ENCODE peak calls at places on chromosomes 7 and 10, in seven cellular contexts. C is CD8-positive, alpha-beta T cell; B is ovary; Y is dorsolateral prefrontal cortex; D is kidney epithelial cell; R is AG09309; G is lower leg skin. W is an unnamed sample.

GRCh38 chr7:32154797-32155196 is 84.6 kb upstream of the PDE1C start:
- DNase-seq in C (no peak), D (no peak), G (no peak), R (no peak), B (no peak), Y (peak; percentile 35), W (no peak)

GRCh38 chr7:42736931-42737330 is 174.9 kb downstream of the C7orf25 start:
- DNase-seq in R (no peak), B (no peak), C (no peak), D (no peak), Y (no peak), G (no peak), W (no peak)

GRCh38 chr7:131325179-131325840 is 2.4 kb upstream of the MKLN1 start:
- DNase-seq in D (no peak), B (no peak), Y (no peak), C (no peak), G (no peak), R (no peak), W (no peak)

GRCh38 chr7:101676956-101677355 is 47.9 kb upstream of the MYL10 start:
- DNase-seq in D (no peak), Y (no peak), B (no peak), R (no peak), C (no peak), G (no peak), W (no peak)

GRCh38 chr10:28644647-28645046 is 32.7 kb upstream of the BAMBI start:
- DNase-seq in B (peak; percentile 6), Y (no peak), C (no peak), D (no peak), R (no peak), G (no peak), W (no peak)

GRCh38 chr10:118918116-118918515 is 111.4 kb upstream of the NANOS1 start:
- DNase-seq in Y (no peak), D (no peak), B (no peak), G (no peak), C (no peak), R (no peak), W (no peak)

GRCh38 chr10:67976292-67977245 is 92.1 kb downstream of the SIRT1 start:
- DNase-seq in G (no peak), Y (peak; percentile 34), D (no peak), R (no peak), B (no peak), C (no peak), W (no peak)

GRCh38 chr7:155306677-155307470 is 9.2 kb downstream of the INSIG1 start:
- DNase-seq in D (peak; percentile 37), Y (no peak), B (no peak), C (no peak), G (no peak), R (no peak), W (no peak)

GRCh38 chr10:12800302-12800701 is 201.2 kb downstream of the CCDC3 start:
- DNase-seq in D (no peak), B (no peak), C (no peak), Y (no peak), R (no peak), G (no peak), W (no peak)

GRCh38 chr10:71234970-71235681 is 22.8 kb downstream of the UNC5B start:
- DNase-seq in C (no peak), R (no peak), Y (no peak), D (no peak), B (peak; percentile 39), G (no peak), W (no peak)

GRCh38 chr10:93916257-93917063 is 22.7 kb downstream of the SLC35G1 start:
- DNase-seq in Y (no peak), G (no peak), C (no peak), B (no peak), D (peak; percentile 5), R (peak; percentile 14), W (no peak)

GRCh38 chr7:143967398-143967797 is 12.8 kb downstream of the OR2F1 start:
- DNase-seq in R (no peak), D (no peak), B (no peak), G (no peak), Y (no peak), C (no peak), W (no peak)

GRCh38 chr10:6770846-6771245 is 190.8 kb upstream of the PRKCQ start:
- DNase-seq in R (no peak), C (no peak), G (no peak), Y (no peak), D (no peak), B (no peak), W (no peak)

GRCh38 chr7:50781894-50782293 is 802 bp downstream of the GRB10 start:
- DNase-seq in B (no peak), Y (no peak), G (no peak), R (no peak), C (no peak), D (no peak), W (no peak)

GRCh38 chr10:35225204-35225603 is 98.6 kb downstream of the CREM start:
- DNase-seq in G (no peak), Y (no peak), C (no peak), B (no peak), D (no peak), R (no peak), W (no peak)

GRCh38 chr7:37234928-37235327 is 213.7 kb downstream of the ELMO1 start:
- DNase-seq in B (no peak), C (no peak), D (no peak), Y (no peak), G (no peak), R (no peak), W (no peak)

GRCh38 chr7:50497068-50497642 is 47.0 kb upstream of the FIGNL1 start:
- DNase-seq in R (peak; percentile 11), Y (no peak), D (no peak), G (no peak), B (no peak), C (no peak), W (no peak)

GRCh38 chr7:114765331-114766125 is 156.4 kb upstream of the MDFIC start:
- DNase-seq in C (no peak), B (no peak), G (no peak), R (no peak), D (no peak), Y (no peak), W (no peak)

DNA sequence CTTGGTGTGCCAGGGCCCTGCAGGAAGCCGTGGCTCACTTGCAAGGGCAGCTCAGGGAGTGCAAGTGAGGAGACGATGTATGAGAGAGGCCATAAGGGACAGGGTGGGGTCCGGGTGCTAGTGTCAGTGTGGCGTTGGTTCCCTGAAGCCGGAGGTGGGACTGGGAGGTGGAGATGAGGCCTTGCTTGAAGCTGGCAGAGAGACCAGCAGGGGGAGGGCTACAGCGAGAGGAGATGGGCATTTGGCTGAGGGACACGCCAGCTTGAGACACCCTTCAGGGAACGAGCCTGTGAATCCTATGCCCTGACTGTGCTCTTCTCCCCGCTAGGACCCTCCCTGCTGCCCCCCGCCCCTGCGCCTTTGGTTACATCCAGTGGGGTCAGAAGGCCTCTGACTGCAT is 529.1 kb downstream of the TCERG1L start:
- DNase-seq in G (no peak), B (no peak), R (no peak), Y (no peak), D (no peak), C (no peak), W (no peak)
- TF ChIP-seq CTCF in G (no peak), B (no peak), R (no peak), Y (no peak), D (no peak), C (no peak), W (no peak)

GRCh38 chr10:73253226-73253557 is 748 bp upstream of the MRPS16 start:
- DNase-seq in Y (no peak), G (no peak), D (no peak), B (no peak), R (no peak), C (no peak), W (no peak)
- TF ChIP-seq CTCF in Y (no peak), G (no peak), D (no peak), B (no peak), R (no peak), C (no peak), W (no peak)

GRCh38 chr10:80165173-80165572 is 32.6 kb downstream of the PLAC9 start:
- DNase-seq in C (no peak), R (no peak), Y (no peak), G (no peak), D (no peak), B (no peak), W (no peak)
- TF ChIP-seq CTCF in C (no peak), R (peak; percentile 21), Y (no peak), G (no peak), D (no peak), B (no peak), W (no peak)

GRCh38 chr7:116582806-116583444 is 58.1 kb downstream of the CAV1 start:
- DNase-seq in R (peak; percentile 85), G (no peak), C (no peak), D (no peak), Y (no peak), B (peak; percentile 27), W (no peak)

GRCh38 chr7:116584721-116585120 is 59.9 kb downstream of the CAV1 start:
- DNase-seq in C (no peak), D (no peak), B (no peak), Y (no peak), G (no peak), R (no peak), W (no peak)

GRCh38 chr7:116579835-116580234 is 55.0 kb downstream of the CAV1 start:
- DNase-seq in B (no peak), G (no peak), Y (no peak), C (no peak), D (no peak), R (no peak), W (no peak)

GRCh38 chr7:116583653-116584052 is 58.8 kb downstream of the CAV1 start:
- DNase-seq in R (no peak), D (no peak), B (no peak), C (no peak), Y (no peak), G (no peak), W (no peak)

GRCh38 chr7:116582164-116582732 is 57.4 kb downstream of the CAV1 start:
- DNase-seq in R (no peak), C (no peak), G (no peak), Y (no peak), D (no peak), B (no peak), W (no peak)
- TF ChIP-seq CTCF in R (peak; percentile 51), C (no peak), G (no peak), Y (no peak), D (peak; percentile 11), B (no peak), W (no peak)

DNA sequence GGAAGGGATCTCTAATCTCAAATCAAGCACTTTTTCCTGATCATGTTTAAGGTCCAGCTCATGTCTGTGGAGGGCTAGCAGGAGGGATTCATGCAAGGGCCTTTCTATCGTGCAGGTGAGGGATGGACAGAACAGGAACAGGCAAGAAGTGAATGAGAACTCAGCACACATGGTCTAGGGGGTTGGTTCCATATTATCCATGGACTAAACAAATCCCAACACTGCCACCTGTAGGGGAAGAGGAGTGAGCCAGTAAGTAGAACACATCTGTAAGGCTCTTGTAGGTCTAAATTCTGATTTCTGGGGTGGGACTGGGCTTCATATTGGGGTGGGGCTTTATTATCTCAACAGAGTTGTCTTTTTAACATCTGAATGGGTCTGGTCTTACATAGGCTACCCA is 138.0 kb upstream of the TARP start:
- DNase-seq in C (no peak), Y (no peak), G (no peak), B (no peak), D (no peak), R (no peak), W (no peak)
- TF ChIP-seq CTCF in C (no peak), Y (no peak), G (no peak), B (no peak), D (peak; percentile 37), R (peak; percentile 31), W (peak; percentile 26)